ENCODE peak calls at places on chromosomes 4 and X, in nine cellular contexts. G is suprapubic skin, C is upper lobe of right lung, U is astrocyte of the spinal cord, E is GM12878, X is dorsolateral prefrontal cortex, B is HL-60, F is choroid plexus epithelial cell, J is IMR-90. V is an unnamed sample.

GRCh38 chr4:89868999-89869589 is 25.6 kb upstream of the MMRN1 start:
- DNase-seq in U (peak; percentile 21), X (no peak), F (peak; percentile 28), J (peak; percentile 5), C (no peak), B (no peak), E (no peak), G (no peak), V (no peak)

GRCh38 chrX:70454441-70455365 is 10.1 kb downstream of the DLG3 start:
- DNase-seq in C (peak; percentile 91), G (no peak), J (peak; percentile 53), F (peak; percentile 67), B (peak; percentile 9), U (peak; percentile 67), X (no peak), E (no peak), V (peak; percentile 74)

GRCh38 chrX:140918398-140919043 is 83.9 kb upstream of the SPANXB1 start:
- DNase-seq in F (peak; percentile 80), G (no peak), B (peak; percentile 57), J (peak; percentile 54), X (no peak), E (peak; percentile 7), U (peak; percentile 73), C (no peak), V (peak; percentile 54)

GRCh38 chr4:183831026-183831446 is 74.1 kb upstream of the STOX2 start:
- DNase-seq in C (no peak), J (no peak), G (no peak), B (peak; percentile 43), E (no peak), F (no peak), X (no peak), U (no peak), V (no peak)

GRCh38 chr4:182124359-182124758 is 118.8 kb upstream of the TENM3 start:
- DNase-seq in B (no peak), G (no peak), J (no peak), X (no peak), E (no peak), F (no peak), U (no peak), C (no peak), V (no peak)

GRCh38 chr4:95572304-95572991 is 23.7 kb upstream of the UNC5C start:
- DNase-seq in F (peak; percentile 78), B (peak; percentile 88), G (peak; percentile 68), J (no peak), C (peak; percentile 63), X (no peak), E (no peak), U (peak; percentile 29), V (no peak)

GRCh38 chr4:115850799-115851509 is 737.5 kb upstream of the NDST4 start:
- DNase-seq in E (peak; percentile 43), F (no peak), C (no peak), X (no peak), U (no peak), J (no peak), G (no peak), B (no peak), V (peak; percentile 67)

GRCh38 chr4:152946460-152946859 is 10.3 kb downstream of the FHDC1 start:
- DNase-seq in F (no peak), B (no peak), X (no peak), E (no peak), U (no peak), C (no peak), J (no peak), G (no peak), V (no peak)

GRCh38 chrX:9396930-9397329 is 67.9 kb upstream of the TBL1X start:
- DNase-seq in C (no peak), B (no peak), E (no peak), X (no peak), F (peak; percentile 48), U (peak; percentile 74), J (no peak), G (no peak), V (no peak)

DNA sequence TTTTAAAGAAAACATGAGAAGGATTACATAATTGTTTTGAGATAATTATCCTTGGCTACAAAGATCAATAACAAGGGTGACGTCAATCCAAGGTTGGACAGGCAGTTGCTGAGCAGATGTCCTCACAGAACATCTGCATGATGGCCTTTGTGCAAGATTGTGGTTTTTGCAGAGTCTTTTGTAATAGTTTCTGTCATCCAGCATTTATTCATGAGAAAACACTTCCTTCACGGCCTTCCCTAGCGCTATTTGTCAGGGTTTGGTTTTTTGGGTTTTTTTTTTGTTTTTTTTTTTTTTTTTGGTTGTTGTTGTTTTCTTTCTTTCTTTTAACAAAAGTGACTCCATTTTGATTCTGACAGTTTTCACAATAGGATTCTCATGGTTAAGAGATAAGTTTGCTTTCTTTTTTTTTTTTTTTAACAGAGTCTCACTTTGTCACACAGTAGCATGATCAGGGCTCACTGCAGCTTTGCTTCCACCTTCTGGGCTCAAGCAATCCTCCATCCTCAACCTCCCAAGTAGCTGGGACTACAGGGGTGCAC is 31.5 kb upstream of the ELF2 start:
- DNase-seq in C (no peak), G (no peak), B (peak; percentile 93), E (no peak), U (peak; percentile 61), J (peak; percentile 91), F (peak; percentile 95), X (no peak), V (peak; percentile 29)
- TF ChIP-seq CTCF in C (no peak), G (no peak), B (no peak), E (no peak), U (no peak), J (no peak), F (no peak), X (no peak), V (no peak)

DNA sequence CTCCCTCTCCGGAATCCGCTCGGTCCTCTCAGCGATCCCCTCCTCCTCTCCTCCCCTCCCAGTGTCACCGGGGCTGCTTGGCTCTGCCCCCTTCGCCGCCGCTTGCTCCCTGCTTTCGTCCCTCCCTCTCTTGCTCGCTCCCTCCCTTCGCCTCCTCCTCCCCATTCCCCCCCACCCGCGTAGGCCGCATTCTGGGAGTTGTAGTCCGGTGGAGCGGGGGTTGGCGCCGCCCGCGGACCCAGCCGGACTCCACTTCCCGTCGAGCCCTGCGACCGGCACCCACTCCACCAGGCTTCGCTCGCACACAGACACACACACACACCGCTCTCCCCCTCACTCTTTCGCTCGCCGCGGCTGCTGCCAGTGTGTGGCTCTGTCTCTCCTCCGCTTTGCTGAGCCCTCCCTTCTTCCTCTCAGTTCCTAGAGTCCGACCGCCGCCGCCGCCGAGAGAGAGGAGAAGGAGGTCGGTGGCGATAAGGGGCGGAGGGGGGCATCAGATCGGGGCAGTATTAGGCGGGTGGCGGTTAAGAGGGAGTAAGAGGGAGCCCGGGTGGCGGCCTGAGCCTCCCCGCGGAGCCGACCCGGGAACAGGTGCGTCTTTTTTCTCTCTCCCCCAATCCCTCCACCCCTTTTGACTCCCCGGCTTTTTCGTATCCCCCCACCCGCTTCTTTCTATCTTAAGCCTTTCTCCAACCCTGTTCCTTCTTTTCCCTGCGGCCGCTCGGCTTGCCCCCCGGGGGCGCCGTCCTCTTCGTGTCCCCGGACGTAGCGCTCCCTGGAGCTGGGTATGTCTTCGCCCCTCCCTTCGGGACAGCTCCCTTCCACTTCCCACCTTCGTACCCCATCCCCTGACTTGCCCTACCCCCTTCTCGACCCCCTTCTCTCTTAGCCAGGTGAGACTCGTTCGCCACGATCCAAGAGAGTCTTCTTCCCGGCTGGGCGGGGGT is at the start of gene BCORL1:
- DNase-seq in E (peak; percentile 66), U (peak; percentile 93), G (peak; percentile 94), F (peak; percentile 95), C (peak; percentile 94), X (peak; percentile 92), J (peak; percentile 89), B (peak; percentile 90), V (peak; percentile 95)
- H3K4me3 ChIP-seq in E (peak within 1 kb of the TSS; percentile 63), U (no peak within 1 kb of the TSS), G (no peak within 1 kb of the TSS), F (no peak within 1 kb of the TSS), C (no peak within 1 kb of the TSS), X (no peak within 1 kb of the TSS), J (peak within 1 kb of the TSS; percentile 71), B (no peak within 1 kb of the TSS), V (peak within 1 kb of the TSS; percentile 57)

GRCh38 chr4:84491420-84491819 is 7.7 kb downstream of the NKX6-1 start:
- DNase-seq in J (no peak), C (no peak), F (no peak), X (no peak), U (no peak), E (no peak), G (no peak), B (no peak), V (no peak)

GRCh38 chr4:84494518-84494917 is 4.6 kb downstream of the NKX6-1 start:
- DNase-seq in F (no peak), X (no peak), C (no peak), B (no peak), G (no peak), U (no peak), J (no peak), E (no peak), V (no peak)

GRCh38 chr4:84492737-84493091 is 6.4 kb downstream of the NKX6-1 start:
- DNase-seq in C (no peak), F (no peak), E (no peak), J (no peak), B (no peak), U (no peak), G (no peak), X (no peak), V (no peak)

GRCh38 chr4:84492290-84492689 is 6.8 kb downstream of the NKX6-1 start:
- DNase-seq in X (no peak), J (no peak), G (no peak), B (no peak), U (no peak), F (no peak), C (no peak), E (no peak), V (no peak)

GRCh38 chr4:84493092-84493850 is 5.8 kb downstream of the NKX6-1 start:
- DNase-seq in J (peak; percentile 10), U (peak; percentile 37), G (no peak), F (no peak), B (no peak), C (no peak), X (no peak), E (no peak), V (peak; percentile 43)
- TF ChIP-seq CTCF in J (no peak), U (peak; percentile 18), G (no peak), F (peak; percentile 23), B (no peak), C (no peak), X (no peak), E (no peak), V (no peak)

DNA sequence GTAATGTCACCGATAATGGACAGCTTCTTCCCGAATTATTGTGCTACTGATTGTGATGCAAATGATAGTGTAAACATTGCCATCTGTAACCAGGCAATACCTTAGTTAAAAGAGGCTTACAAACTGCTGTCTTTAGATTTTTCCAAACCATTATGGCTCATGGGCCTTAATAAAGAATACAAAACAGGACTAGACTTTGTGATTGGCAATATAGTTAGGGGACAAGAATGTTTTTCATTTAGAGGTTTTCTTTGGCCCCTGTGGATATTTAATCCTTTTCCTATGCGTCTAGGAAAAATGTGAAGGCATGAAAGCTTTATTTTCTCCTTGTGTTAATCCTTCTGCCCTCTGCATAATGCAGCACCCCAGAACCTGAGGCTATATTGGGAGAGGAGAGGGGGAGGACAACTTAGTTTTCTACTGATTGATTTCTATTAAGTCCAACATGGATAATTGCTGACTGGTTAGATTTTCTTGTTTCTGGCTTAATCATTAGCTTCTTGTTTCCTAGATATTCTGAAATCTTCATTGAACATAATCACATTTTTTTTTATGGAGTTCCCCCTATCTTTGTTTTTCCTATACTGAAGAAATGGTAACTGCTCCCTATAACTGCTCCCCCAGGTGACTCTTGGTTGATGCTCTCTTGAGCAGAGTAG is 1.9 kb downstream of the PRPS1 start:
- DNase-seq in J (no peak), U (no peak), G (no peak), E (no peak), F (no peak), X (no peak), C (no peak), B (no peak), V (no peak)
- H3K4me3 ChIP-seq in J (peak overlapping the region; percentile 67), U (peak overlapping the region; percentile 81), G (peak overlapping the region; percentile 60), E (peak overlapping the region; percentile 74), F (no peak overlapping the region), X (peak overlapping the region; percentile 72), C (no peak overlapping the region), B (peak overlapping the region; percentile 58), V (peak overlapping the region; percentile 82)